ENCODE peak calls at places on chromosomes 5 and 9, in ten cellular contexts. I is mesothelial cell of epicardium; C is stimulated activated CD4-positive, alpha-beta T cell treated with anti-CD3 and anti-CD28 coated beads, TNF-alpha, amount 100 ng/mL, for 4 hours; Y is AG08396; W is GM20000; S is NK-92 treated with Interleukin-12 subunit alpha and Interleukin-12 subunit beta, amount 100 ng/mL, for 24 hours; H is HuH-7; L is aorta; U is epithelial cell of proximal tubule; O is lung microvascular endothelial cell. F is an unnamed sample.
A peak's percentile ranks its signal among the peaks of the same experiment; 100 is the strongest.

GRCh38 chr5:125408582-125409069 is 662.2 kb upstream of the ZNF608 start:
- DNase-seq in I (no peak), C (no peak), Y (peak; percentile 50), W (peak; percentile 35), S (peak; percentile 23), H (no peak), L (peak; percentile 37), U (peak; percentile 99), O (peak; percentile 76), F (peak; percentile 57)

GRCh38 chr9:136181784-136182421 is 23.0 kb downstream of the LHX3 start:
- DNase-seq in I (no peak), C (no peak), Y (no peak), W (no peak), S (no peak), H (no peak), L (no peak), U (no peak), O (no peak), F (no peak)

GRCh38 chr5:7927466-7928375 is 58.8 kb downstream of the MTRR start:
- DNase-seq in I (no peak), C (no peak), Y (peak; percentile 72), W (peak; percentile 71), S (peak; percentile 1), H (peak; percentile 41), L (no peak), U (no peak), O (peak; percentile 54), F (peak; percentile 80)

GRCh38 chr9:96398582-96399334 is 15.2 kb upstream of the SLC35D2 start:
- DNase-seq in I (no peak), C (no peak), Y (no peak), W (peak; percentile 41), S (no peak), H (no peak), L (no peak), U (no peak), O (peak; percentile 43), F (no peak)

GRCh38 chr5:61082516-61083280 is 79.6 kb downstream of the SMIM15 start:
- DNase-seq in I (no peak), C (no peak), Y (no peak), W (no peak), S (no peak), H (no peak), L (no peak), U (no peak), O (peak; percentile 1), F (no peak)

GRCh38 chr9:92631452-92632211 is 38.3 kb downstream of the IPPK start:
- DNase-seq in I (no peak), C (no peak), Y (no peak), W (no peak), S (no peak), H (no peak), L (no peak), U (no peak), O (no peak), F (no peak)

GRCh38 chr5:89037090-89037489 is 154.1 kb upstream of the MEF2C start:
- DNase-seq in I (no peak), C (no peak), Y (no peak), W (no peak), S (no peak), H (no peak), L (no peak), U (no peak), O (peak; percentile 36), F (peak; percentile 26)

GRCh38 chr9:11973011-11973410 is 720.2 kb upstream of the TYRP1 start:
- DNase-seq in I (no peak), C (no peak), Y (no peak), W (no peak), S (no peak), H (no peak), L (no peak), U (no peak), O (no peak), F (no peak)

GRCh38 chr5:57219386-57219785 is 45.5 kb downstream of the GPBP1 start:
- DNase-seq in I (no peak), C (peak; percentile 7), Y (no peak), W (peak; percentile 17), S (no peak), H (peak; percentile 10), L (no peak), U (no peak), O (peak; percentile 38), F (peak; percentile 36)

GRCh38 chr9:114047717-114048116 is 30.4 kb downstream of the AMBP start:
- DNase-seq in I (no peak), C (no peak), Y (no peak), W (no peak), S (no peak), H (peak; percentile 86), L (no peak), U (no peak), O (peak; percentile 9), F (peak; percentile 8)

GRCh38 chr5:113520429-113520828 is 6.9 kb downstream of the YTHDC2 start:
- DNase-seq in I (no peak), C (no peak), Y (peak; percentile 34), W (peak; percentile 18), S (no peak), H (no peak), L (no peak), U (no peak), O (no peak), F (no peak)

GRCh38 chr5:170971-171800 is 20.1 kb upstream of the LRRC14B start:
- DNase-seq in I (no peak), C (no peak), Y (no peak), W (no peak), S (no peak), H (no peak), L (no peak), U (no peak), O (no peak), F (no peak)

GRCh38 chr5:98568336-98568735 is 205.1 kb upstream of the RGMB start:
- DNase-seq in I (no peak), C (no peak), Y (peak; percentile 7), W (no peak), S (no peak), H (no peak), L (no peak), U (no peak), O (no peak), F (no peak)

GRCh38 chr9:104896131-104896530 is 31.8 kb downstream of the ABCA1 start:
- DNase-seq in I (no peak), C (no peak), Y (no peak), W (no peak), S (no peak), H (no peak), L (no peak), U (no peak), O (no peak), F (no peak)

GRCh38 chr5:6604341-6604740 is 28.5 kb downstream of the NSUN2 start:
- DNase-seq in I (no peak), C (no peak), Y (no peak), W (no peak), S (no peak), H (no peak), L (no peak), U (no peak), O (no peak), F (no peak)

GRCh38 chr9:115643948-115644727 is 509.5 kb upstream of the PAPPA start:
- DNase-seq in I (no peak), C (no peak), Y (no peak), W (no peak), S (no peak), H (no peak), L (no peak), U (no peak), O (no peak), F (no peak)

GRCh38 chr5:11227064-11227463 is 466.0 kb upstream of the DAP start:
- DNase-seq in I (no peak), C (no peak), Y (no peak), W (no peak), S (no peak), H (no peak), L (no peak), U (no peak), O (no peak), F (peak; percentile 25)

GRCh38 chr9:122806661-122807060 is 6.7 kb downstream of the OR1K1 start:
- DNase-seq in I (no peak), C (no peak), Y (no peak), W (no peak), S (no peak), H (no peak), L (no peak), U (no peak), O (no peak), F (no peak)

GRCh38 chr9:109513871-109514270 is 15.8 kb upstream of the PTPN3 start:
- DNase-seq in I (no peak), C (no peak), Y (no peak), W (no peak), S (no peak), H (no peak), L (no peak), U (no peak), O (no peak), F (no peak)

GRCh38 chr5:126002222-126002897 is 420.8 kb upstream of the GRAMD2B start:
- DNase-seq in I (no peak), C (no peak), Y (peak; percentile 37), W (no peak), S (no peak), H (no peak), L (peak; percentile 84), U (peak; percentile 84), O (no peak), F (no peak)

GRCh38 chr5:103093727-103094126 is 26.2 kb downstream of the GIN1 start:
- DNase-seq in I (no peak), C (no peak), Y (no peak), W (no peak), S (no peak), H (no peak), L (no peak), U (no peak), O (no peak), F (no peak)

GRCh38 chr5:39253211-39253610 is 33.8 kb upstream of the FYB1 start:
- DNase-seq in I (no peak), C (no peak), Y (no peak), W (no peak), S (no peak), H (no peak), L (no peak), U (no peak), O (peak; percentile 36), F (peak; percentile 1)

GRCh38 chr9:90641868-90642558 is 611 bp downstream of the DIRAS2 start:
- DNase-seq in I (no peak), C (no peak), Y (no peak), W (no peak), S (no peak), H (no peak), L (no peak), U (no peak), O (no peak), F (peak; percentile 31)

GRCh38 chr5:56309262-56309826 is 76.2 kb upstream of the ANKRD55 start:
- DNase-seq in I (no peak), C (no peak), Y (no peak), W (no peak), S (no peak), H (no peak), L (no peak), U (no peak), O (no peak), F (no peak)

GRCh38 chr5:154309805-154310204 is 119.3 kb downstream of the GALNT10 start:
- DNase-seq in I (no peak), C (no peak), Y (no peak), W (no peak), S (no peak), H (no peak), L (no peak), U (no peak), O (peak; percentile 70), F (no peak)

GRCh38 chr5:108529381-108529780 is 147.5 kb upstream of the FBXL17 start:
- DNase-seq in I (no peak), C (no peak), Y (peak; percentile 11), W (no peak), S (no peak), H (no peak), L (no peak), U (no peak), O (no peak), F (no peak)

GRCh38 chr9:23539311-23539710 is 286.7 kb downstream of the ELAVL2 start:
- DNase-seq in I (no peak), C (no peak), Y (no peak), W (no peak), S (no peak), H (no peak), L (no peak), U (no peak), O (no peak), F (no peak)

GRCh38 chr5:142924135-142924883 is 154.1 kb downstream of the ARHGAP26 start:
- DNase-seq in I (no peak), C (no peak), Y (no peak), W (peak; percentile 15), S (no peak), H (no peak), L (no peak), U (no peak), O (peak; percentile 32), F (no peak)